ENCODE peak calls at places on chromosomes 2 and 18, in nine cellular contexts. F is mesothelial cell of epicardium, C is IMR-90, O is GOT3, D is retina, H is left ventricle myocardium inferior, X is left lung, I is breast epithelium, P is left cardiac atrium. L is an unnamed sample.

GRCh38 chr2:78701546-78701945 is 324.0 kb upstream of the REG3G start:
- DNase-seq in C (no peak), P (no peak), I (no peak), X (peak), H (no peak), O (no peak), D (no peak), F (no peak), L (no peak)

GRCh38 chr18:70415823-70416488 is 127.1 kb downstream of the SOCS6 start:
- DNase-seq in C (no peak), H (no peak), F (no peak), D (no peak), P (no peak), I (no peak), X (no peak), O (no peak), L (peak)

GRCh38 chr18:42644729-42645131 is 470.8 kb downstream of the RIT2 start:
- DNase-seq in D (no peak), X (no peak), I (no peak), P (no peak), C (no peak), F (no peak), H (no peak), O (no peak), L (no peak)

GRCh38 chr2:32271063-32271462 is 6.4 kb upstream of the NLRC4 start:
- DNase-seq in P (no peak), F (no peak), D (no peak), X (no peak), I (no peak), C (no peak), H (no peak), O (no peak), L (no peak)

GRCh38 chr2:191488135-191488534 is 189.8 kb upstream of the NABP1 start:
- DNase-seq in C (no peak), P (no peak), D (no peak), F (no peak), X (no peak), H (no peak), O (no peak), I (no peak), L (no peak)

GRCh38 chr2:174840436-174840835 is 76.2 kb upstream of the CHRNA1 start:
- DNase-seq in H (no peak), I (no peak), D (no peak), P (no peak), O (no peak), F (no peak), X (no peak), C (peak), L (no peak)

GRCh38 chr2:149877913-149878312 is 290.3 kb upstream of the MMADHC start:
- DNase-seq in P (no peak), O (no peak), I (no peak), C (peak), H (no peak), X (no peak), D (no peak), F (no peak), L (no peak)

GRCh38 chr18:5914016-5914415 is 18.7 kb upstream of the TMEM200C start:
- DNase-seq in I (no peak), H (no peak), F (no peak), X (no peak), O (no peak), C (peak), D (no peak), P (no peak), L (no peak)

GRCh38 chr2:136025057-136025973 is 39.9 kb upstream of the DARS1 start:
- DNase-seq in P (peak), X (peak), F (peak), C (peak), I (peak), H (peak), O (no peak), D (peak), L (peak)

GRCh38 chr2:212357606-212358005 is 181.0 kb downstream of the ERBB4 start:
- DNase-seq in H (no peak), D (no peak), X (no peak), C (no peak), P (no peak), F (no peak), O (no peak), I (no peak), L (no peak)

GRCh38 chr18:79353238-79353637 is 42.5 kb upstream of the NFATC1 start:
- DNase-seq in C (peak), X (no peak), O (no peak), I (no peak), H (no peak), D (peak), F (no peak), P (no peak), L (peak)

GRCh38 chr2:20145497-20146193 is 79.3 kb downstream of the SDC1 start:
- DNase-seq in P (no peak), I (no peak), H (no peak), D (no peak), F (no peak), O (no peak), X (no peak), C (no peak), L (no peak)

GRCh38 chr2:111126581-111126980 is 5.9 kb downstream of the BCL2L11 start:
- DNase-seq in P (no peak), D (no peak), C (no peak), I (no peak), O (no peak), F (no peak), X (no peak), H (no peak), L (no peak)

GRCh38 chr2:233059797-233060499 is at the start of gene INPP5D:
- DNase-seq in O (no peak), H (peak), I (peak), D (no peak), P (peak), X (peak), C (no peak), F (no peak), L (no peak)

GRCh38 chr2:32732135-32732534 is 104.3 kb downstream of the TTC27 start:
- DNase-seq in D (no peak), I (no peak), X (no peak), H (no peak), O (no peak), P (no peak), F (no peak), C (peak), L (no peak)

GRCh38 chr2:38057651-38058410 is 18.1 kb downstream of the CYP1B1 start:
- DNase-seq in O (no peak), C (no peak), F (no peak), D (no peak), H (no peak), I (no peak), X (no peak), P (no peak), L (no peak)

GRCh38 chr18:49631146-49631866 is 69.4 kb downstream of the LIPG start:
- DNase-seq in I (no peak), O (no peak), X (no peak), F (no peak), C (no peak), D (no peak), P (no peak), H (no peak), L (no peak)

GRCh38 chr2:38155-38554 is 8.2 kb downstream of the FAM110C start:
- DNase-seq in C (no peak), D (no peak), X (peak), I (peak), P (no peak), F (no peak), O (no peak), H (no peak), L (no peak)

GRCh38 chr2:113157108-113157896 is 16.5 kb upstream of the PSD4 start:
- DNase-seq in D (peak), I (peak), H (no peak), F (peak), O (no peak), X (peak), P (peak), C (no peak), L (peak)

GRCh38 chr2:43057026-43057741 is 169.2 kb downstream of the ZFP36L2 start:
- DNase-seq in C (no peak), H (peak), I (no peak), P (no peak), O (no peak), X (no peak), F (no peak), D (no peak), L (no peak)

GRCh38 chr2:8495189-8495855 is 186.5 kb upstream of the ID2 start:
- DNase-seq in D (no peak), X (no peak), H (no peak), P (no peak), F (no peak), C (no peak), O (no peak), I (no peak), L (no peak)

GRCh38 chr2:45068643-45069140 is 59.4 kb upstream of the SIX2 start:
- DNase-seq in H (no peak), P (no peak), X (no peak), I (no peak), C (no peak), O (no peak), D (no peak), F (peak), L (no peak)

GRCh38 chr18:49647496-49648168 is 85.8 kb downstream of the LIPG start:
- DNase-seq in D (no peak), P (no peak), X (no peak), C (peak), H (no peak), F (no peak), O (no peak), I (no peak), L (no peak)

GRCh38 chr2:197116306-197116879 is 189.9 kb upstream of the PGAP1 start:
- DNase-seq in F (no peak), D (no peak), I (no peak), P (no peak), X (no peak), H (no peak), C (no peak), O (no peak), L (no peak)

GRCh38 chr2:44452184-44452583 is 90.4 kb downstream of the CAMKMT start:
- DNase-seq in X (no peak), O (no peak), C (no peak), D (no peak), H (no peak), F (no peak), I (no peak), P (no peak), L (no peak)

GRCh38 chr2:212109217-212109616 is 429.4 kb downstream of the ERBB4 start:
- DNase-seq in C (no peak), X (no peak), F (no peak), D (no peak), H (no peak), P (no peak), I (no peak), O (no peak), L (no peak)

GRCh38 chr2:42935692-42936631 is 143.6 kb upstream of the HAAO start:
- DNase-seq in P (peak), C (no peak), F (no peak), D (peak), I (no peak), H (no peak), O (no peak), X (no peak), L (no peak)

GRCh38 chr2:225006730-225007129 is 35.5 kb downstream of the DOCK10 start:
- DNase-seq in F (no peak), D (no peak), I (no peak), H (no peak), P (no peak), O (no peak), X (no peak), C (no peak), L (no peak)

GRCh38 chr2:171069286-171069956 is 91.3 kb downstream of the TLK1 start:
- DNase-seq in F (no peak), X (no peak), D (no peak), I (no peak), C (no peak), O (no peak), P (no peak), H (no peak), L (no peak)

GRCh38 chr18:47215554-47216138 is 35.8 kb downstream of the SKOR2 start:
- DNase-seq in C (peak), P (no peak), I (no peak), D (peak), H (no peak), F (no peak), O (no peak), X (no peak), L (no peak)

GRCh38 chr2:226665306-226665831 is 134.3 kb downstream of the IRS1 start:
- DNase-seq in D (no peak), P (no peak), X (no peak), I (no peak), O (no peak), H (no peak), C (no peak), F (no peak), L (no peak)

GRCh38 chr2:39416172-39416571 is 20.9 kb downstream of the MAP4K3 start:
- DNase-seq in I (no peak), D (no peak), F (no peak), C (peak), X (no peak), H (no peak), O (no peak), P (no peak), L (no peak)

GRCh38 chr2:71720283-71720560 is 266.9 kb downstream of the DYSF start:
- DNase-seq in O (no peak), X (no peak), C (no peak), I (no peak), D (no peak), P (no peak), H (no peak), F (no peak), L (no peak)

GRCh38 chr2:23541453-23542334 is 156.7 kb downstream of the KLHL29 start:
- DNase-seq in I (no peak), H (peak), P (no peak), F (no peak), D (peak), O (no peak), C (no peak), X (peak), L (no peak)

GRCh38 chr2:202019689-202020450 is 13.8 kb upstream of the FZD7 start:
- DNase-seq in C (peak), F (no peak), P (no peak), D (no peak), I (no peak), O (no peak), X (no peak), H (peak), L (no peak)

L was measured in H9.